ENCODE peak calls at places on chromosome 14, in eight cellular contexts. One of them, this sample, is unnamed.

GRCh38 chr14:81219210-81219820 is 1.4 kb downstream of the GTF2A1 start:
- DNase-seq in right cardiac atrium: peak; percentile 93
- DNase-seq in heart left ventricle: peak; percentile 94
- DNase-seq in fibroblast of lung: peak; percentile 97
- DNase-seq in AG04450: peak; percentile 95
- DNase-seq in HepG2: peak; percentile 97
- DNase-seq in neuronal stem cell: peak; percentile 90
- DNase-seq in lung: peak; percentile 93
- DNase-seq in this sample: peak; percentile 92

GRCh38 chr14:69008411-69008810 is 29.3 kb upstream of the ACTN1 start:
- DNase-seq in right cardiac atrium: no peak
- DNase-seq in heart left ventricle: no peak
- DNase-seq in fibroblast of lung: peak; percentile 73
- DNase-seq in AG04450: no peak
- DNase-seq in HepG2: no peak
- DNase-seq in neuronal stem cell: no peak
- DNase-seq in lung: no peak
- DNase-seq in this sample: no peak

GRCh38 chr14:105495990-105496830 is 5.2 kb downstream of the TEDC1 start:
- DNase-seq in right cardiac atrium: peak; percentile 53
- DNase-seq in heart left ventricle: no peak
- DNase-seq in fibroblast of lung: no peak
- DNase-seq in AG04450: no peak
- DNase-seq in HepG2: peak; percentile 85
- DNase-seq in neuronal stem cell: no peak
- DNase-seq in lung: no peak
- DNase-seq in this sample: peak; percentile 42

GRCh38 chr14:82528011-82528410 is 994.4 kb upstream of the SEL1L start:
- DNase-seq in right cardiac atrium: no peak
- DNase-seq in heart left ventricle: no peak
- DNase-seq in fibroblast of lung: no peak
- DNase-seq in AG04450: no peak
- DNase-seq in HepG2: no peak
- DNase-seq in neuronal stem cell: no peak
- DNase-seq in lung: no peak
- DNase-seq in this sample: no peak

GRCh38 chr14:61588419-61588901 is 106.9 kb upstream of the HIF1A start:
- DNase-seq in right cardiac atrium: no peak
- DNase-seq in heart left ventricle: no peak
- DNase-seq in fibroblast of lung: peak; percentile 71
- DNase-seq in AG04450: no peak
- DNase-seq in HepG2: no peak
- DNase-seq in neuronal stem cell: no peak
- DNase-seq in lung: no peak
- DNase-seq in this sample: no peak

GRCh38 chr14:39376671-39377403 is 55.4 kb downstream of the FBXO33 start:
- DNase-seq in right cardiac atrium: no peak
- DNase-seq in heart left ventricle: no peak
- DNase-seq in fibroblast of lung: peak; percentile 57
- DNase-seq in AG04450: no peak
- DNase-seq in HepG2: peak; percentile 48
- DNase-seq in neuronal stem cell: no peak
- DNase-seq in lung: no peak
- DNase-seq in this sample: no peak

GRCh38 chr14:42002139-42002538 is 395.5 kb downstream of the LRFN5 start:
- DNase-seq in right cardiac atrium: no peak
- DNase-seq in heart left ventricle: no peak
- DNase-seq in fibroblast of lung: peak; percentile 48
- DNase-seq in AG04450: peak; percentile 2
- DNase-seq in HepG2: no peak
- DNase-seq in neuronal stem cell: no peak
- DNase-seq in lung: no peak
- DNase-seq in this sample: no peak

GRCh38 chr14:56115471-56115870 is 2.7 kb upstream of the PELI2 start:
- DNase-seq in right cardiac atrium: no peak
- DNase-seq in heart left ventricle: no peak
- DNase-seq in fibroblast of lung: no peak
- DNase-seq in AG04450: no peak
- DNase-seq in HepG2: no peak
- DNase-seq in neuronal stem cell: no peak
- DNase-seq in lung: no peak
- DNase-seq in this sample: no peak

GRCh38 chr14:26917086-26917485 is 319.3 kb upstream of the NOVA1 start:
- DNase-seq in right cardiac atrium: no peak
- DNase-seq in heart left ventricle: no peak
- DNase-seq in fibroblast of lung: peak; percentile 28
- DNase-seq in AG04450: no peak
- DNase-seq in HepG2: peak; percentile 28
- DNase-seq in neuronal stem cell: no peak
- DNase-seq in lung: no peak
- DNase-seq in this sample: no peak

GRCh38 chr14:85536835-85537195 is 6.9 kb downstream of the FLRT2 start:
- DNase-seq in right cardiac atrium: no peak
- DNase-seq in heart left ventricle: no peak
- DNase-seq in fibroblast of lung: no peak
- DNase-seq in AG04450: no peak
- DNase-seq in HepG2: no peak
- DNase-seq in neuronal stem cell: no peak
- DNase-seq in lung: no peak
- DNase-seq in this sample: no peak

GRCh38 chr14:93369393-93370266 is 22.6 kb downstream of the COX8C start:
- DNase-seq in right cardiac atrium: no peak
- DNase-seq in heart left ventricle: no peak
- DNase-seq in fibroblast of lung: no peak
- DNase-seq in AG04450: no peak
- DNase-seq in HepG2: no peak
- DNase-seq in neuronal stem cell: no peak
- DNase-seq in lung: no peak
- DNase-seq in this sample: no peak

GRCh38 chr14:99415496-99416281 is 65.0 kb downstream of the SETD3 start:
- DNase-seq in right cardiac atrium: no peak
- DNase-seq in heart left ventricle: peak; percentile 46
- DNase-seq in fibroblast of lung: peak; percentile 72
- DNase-seq in AG04450: peak; percentile 48
- DNase-seq in HepG2: peak; percentile 82
- DNase-seq in neuronal stem cell: peak; percentile 80
- DNase-seq in lung: peak; percentile 68
- DNase-seq in this sample: no peak

GRCh38 chr14:89654998-89655397 is 238.0 kb upstream of the FOXN3 start:
- DNase-seq in right cardiac atrium: no peak
- DNase-seq in heart left ventricle: no peak
- DNase-seq in fibroblast of lung: peak; percentile 29
- DNase-seq in AG04450: no peak
- DNase-seq in HepG2: no peak
- DNase-seq in neuronal stem cell: no peak
- DNase-seq in lung: no peak
- DNase-seq in this sample: no peak

GRCh38 chr14:101916816-101917412 is 47.5 kb upstream of the DYNC1H1 start:
- DNase-seq in right cardiac atrium: no peak
- DNase-seq in heart left ventricle: no peak
- DNase-seq in fibroblast of lung: no peak
- DNase-seq in AG04450: no peak
- DNase-seq in HepG2: no peak
- DNase-seq in neuronal stem cell: no peak
- DNase-seq in lung: no peak
- DNase-seq in this sample: no peak

GRCh38 chr14:68392393-68393085 is 400.3 kb downstream of the ZFP36L1 start:
- DNase-seq in right cardiac atrium: peak; percentile 79
- DNase-seq in heart left ventricle: peak; percentile 62
- DNase-seq in fibroblast of lung: no peak
- DNase-seq in AG04450: no peak
- DNase-seq in HepG2: peak; percentile 13
- DNase-seq in neuronal stem cell: peak; percentile 21
- DNase-seq in lung: peak; percentile 55
- DNase-seq in this sample: peak; percentile 37

GRCh38 chr14:25111061-25111601 is 61.2 kb upstream of the STXBP6 start:
- DNase-seq in right cardiac atrium: no peak
- DNase-seq in heart left ventricle: peak; percentile 36
- DNase-seq in fibroblast of lung: peak; percentile 99
- DNase-seq in AG04450: no peak
- DNase-seq in HepG2: peak; percentile 56
- DNase-seq in neuronal stem cell: no peak
- DNase-seq in lung: no peak
- DNase-seq in this sample: no peak

GRCh38 chr14:85764809-85765208 is 234.9 kb downstream of the FLRT2 start:
- DNase-seq in right cardiac atrium: no peak
- DNase-seq in heart left ventricle: no peak
- DNase-seq in fibroblast of lung: peak; percentile 22
- DNase-seq in AG04450: no peak
- DNase-seq in HepG2: no peak
- DNase-seq in neuronal stem cell: no peak
- DNase-seq in lung: no peak
- DNase-seq in this sample: no peak

DNA sequence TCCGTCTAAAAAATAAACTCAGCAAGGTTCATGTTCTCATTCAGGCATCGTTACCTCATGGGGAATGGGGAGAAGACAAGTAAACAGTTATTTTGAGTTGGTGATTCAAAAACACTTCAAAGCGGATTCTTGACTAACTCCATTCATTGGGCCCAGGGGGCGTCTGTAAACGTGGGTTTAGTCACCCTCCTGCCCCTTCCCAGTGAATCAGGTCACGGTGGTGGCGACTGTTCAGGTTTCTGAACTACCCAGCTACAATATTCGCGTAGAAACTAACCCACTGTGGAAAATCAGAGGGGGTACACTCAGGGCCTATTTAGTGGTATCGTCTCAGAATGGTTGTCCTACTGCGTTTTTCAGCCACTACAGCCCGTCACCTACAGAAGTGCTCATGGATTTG is 15.2 kb downstream of the OR6S1 start:
- DNase-seq in right cardiac atrium: no peak
- DNase-seq in heart left ventricle: no peak
- DNase-seq in fibroblast of lung: no peak
- DNase-seq in AG04450: no peak
- DNase-seq in HepG2: no peak
- DNase-seq in neuronal stem cell: no peak
- DNase-seq in lung: no peak
- DNase-seq in this sample: no peak
- H3K4me3 ChIP-seq in right cardiac atrium: no peak overlapping the region
- H3K4me3 ChIP-seq in heart left ventricle: peak overlapping the region; percentile 36
- H3K4me3 ChIP-seq in fibroblast of lung: peak overlapping the region; percentile 23
- H3K4me3 ChIP-seq in AG04450: peak overlapping the region; percentile 42
- H3K4me3 ChIP-seq in HepG2: no peak overlapping the region
- H3K4me3 ChIP-seq in neuronal stem cell: peak overlapping the region; percentile 38
- H3K4me3 ChIP-seq in lung: no peak overlapping the region
- H3K4me3 ChIP-seq in this sample: no peak overlapping the region

DNA sequence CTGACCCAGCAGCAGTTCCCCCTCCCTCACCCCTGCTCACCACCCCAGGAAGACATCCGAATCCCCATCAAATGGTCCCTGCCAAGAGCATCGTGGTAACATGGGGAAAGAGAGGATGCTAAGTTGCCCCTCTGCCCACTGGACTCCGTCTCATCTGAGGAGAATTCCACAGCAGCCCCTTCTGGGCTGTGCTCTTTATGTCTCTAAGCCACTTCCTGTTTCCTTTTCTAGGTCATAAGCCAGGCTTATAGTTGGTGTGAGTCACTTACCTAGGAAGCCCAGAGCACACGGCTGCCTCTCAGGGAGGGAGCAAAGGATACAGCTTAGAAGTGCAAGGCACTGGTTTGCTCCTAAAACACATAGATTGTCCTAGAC is 76.0 kb downstream of the VCPKMT start:
- DNase-seq in right cardiac atrium: no peak
- DNase-seq in heart left ventricle: no peak
- DNase-seq in fibroblast of lung: peak; percentile 86
- DNase-seq in AG04450: peak; percentile 47
- DNase-seq in HepG2: peak; percentile 39
- DNase-seq in neuronal stem cell: no peak
- DNase-seq in lung: no peak
- DNase-seq in this sample: no peak
- H3K27ac ChIP-seq in right cardiac atrium: peak overlapping the region; percentile 35
- H3K27ac ChIP-seq in heart left ventricle: peak overlapping the region; percentile 30
- H3K27ac ChIP-seq in fibroblast of lung: peak overlapping the region; percentile 91
- H3K27ac ChIP-seq in AG04450: peak overlapping the region; percentile 63
- H3K27ac ChIP-seq in HepG2: no peak overlapping the region
- H3K27ac ChIP-seq in neuronal stem cell: no peak overlapping the region
- H3K27ac ChIP-seq in lung: peak overlapping the region; percentile 62
- H3K27ac ChIP-seq in this sample: no peak overlapping the region

DNA sequence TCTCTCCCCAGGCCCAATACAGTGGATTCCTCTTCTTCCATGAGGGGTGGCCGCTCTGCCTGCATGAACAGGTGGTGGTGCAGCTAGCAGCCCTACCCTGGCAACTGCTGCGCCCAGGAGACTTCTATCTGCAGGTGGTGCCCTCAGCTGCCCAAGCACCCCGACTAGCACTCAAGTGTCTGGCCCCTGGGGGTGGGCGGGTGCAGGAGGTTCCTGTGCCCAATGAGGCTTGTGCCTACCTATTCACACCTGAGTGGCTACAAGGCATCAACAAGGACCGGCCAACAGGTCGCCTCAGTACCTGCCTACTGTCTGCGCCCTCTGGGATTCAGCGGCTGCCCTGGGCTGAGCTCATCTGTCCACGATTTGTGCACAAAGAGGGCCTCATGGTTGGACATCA is 3.8 kb downstream of the ARHGEF40 start:
- DNase-seq in right cardiac atrium: no peak
- DNase-seq in heart left ventricle: no peak
- DNase-seq in fibroblast of lung: no peak
- DNase-seq in AG04450: no peak
- DNase-seq in HepG2: no peak
- DNase-seq in neuronal stem cell: no peak
- DNase-seq in lung: no peak
- DNase-seq in this sample: no peak
- H3K4me3 ChIP-seq in right cardiac atrium: no peak overlapping the region
- H3K4me3 ChIP-seq in heart left ventricle: no peak overlapping the region
- H3K4me3 ChIP-seq in fibroblast of lung: no peak overlapping the region
- H3K4me3 ChIP-seq in AG04450: no peak overlapping the region
- H3K4me3 ChIP-seq in HepG2: no peak overlapping the region
- H3K4me3 ChIP-seq in neuronal stem cell: no peak overlapping the region
- H3K4me3 ChIP-seq in lung: no peak overlapping the region
- H3K4me3 ChIP-seq in this sample: no peak overlapping the region

GRCh38 chr14:51093371-51094281 is 1.3 kb downstream of the TRIM9 start:
- DNase-seq in right cardiac atrium: peak; percentile 66
- DNase-seq in heart left ventricle: no peak
- DNase-seq in fibroblast of lung: peak; percentile 20
- DNase-seq in AG04450: no peak
- DNase-seq in HepG2: no peak
- DNase-seq in neuronal stem cell: peak; percentile 36
- DNase-seq in lung: no peak
- DNase-seq in this sample: peak; percentile 89

GRCh38 chr14:51095854-51096823 is 1.2 kb upstream of the TRIM9 start:
- DNase-seq in right cardiac atrium: peak; percentile 47
- DNase-seq in heart left ventricle: no peak
- DNase-seq in fibroblast of lung: peak; percentile 59
- DNase-seq in AG04450: no peak
- DNase-seq in HepG2: no peak
- DNase-seq in neuronal stem cell: peak; percentile 8
- DNase-seq in lung: no peak
- DNase-seq in this sample: peak; percentile 80

GRCh38 chr14:51094282-51094821 is 553 bp downstream of the TRIM9 start:
- DNase-seq in right cardiac atrium: peak; percentile 64
- DNase-seq in heart left ventricle: no peak
- DNase-seq in fibroblast of lung: peak; percentile 7
- DNase-seq in AG04450: no peak
- DNase-seq in HepG2: no peak
- DNase-seq in neuronal stem cell: peak; percentile 26
- DNase-seq in lung: no peak
- DNase-seq in this sample: peak; percentile 26

GRCh38 chr14:51096870-51097269 is 2.0 kb upstream of the TRIM9 start:
- DNase-seq in right cardiac atrium: no peak
- DNase-seq in heart left ventricle: no peak
- DNase-seq in fibroblast of lung: no peak
- DNase-seq in AG04450: no peak
- DNase-seq in HepG2: no peak
- DNase-seq in neuronal stem cell: no peak
- DNase-seq in lung: no peak
- DNase-seq in this sample: no peak

GRCh38 chr14:51094901-51095853 is at the start of gene TRIM9:
- DNase-seq in right cardiac atrium: peak; percentile 96
- DNase-seq in heart left ventricle: peak; percentile 89
- DNase-seq in fibroblast of lung: peak; percentile 97
- DNase-seq in AG04450: peak; percentile 81
- DNase-seq in HepG2: peak; percentile 81
- DNase-seq in neuronal stem cell: peak; percentile 98
- DNase-seq in lung: peak; percentile 92
- DNase-seq in this sample: peak; percentile 99
- H3K27ac ChIP-seq in right cardiac atrium: peak within 1 kb of the TSS; percentile 5
- H3K27ac ChIP-seq in heart left ventricle: peak within 1 kb of the TSS; percentile 82
- H3K27ac ChIP-seq in fibroblast of lung: no peak within 1 kb of the TSS
- H3K27ac ChIP-seq in AG04450: no peak within 1 kb of the TSS
- H3K27ac ChIP-seq in HepG2: no peak within 1 kb of the TSS
- H3K27ac ChIP-seq in neuronal stem cell: peak within 1 kb of the TSS; percentile 85
- H3K27ac ChIP-seq in lung: peak within 1 kb of the TSS; percentile 15
- H3K27ac ChIP-seq in this sample: peak within 1 kb of the TSS; percentile 98

This sample was measured in dorsolateral prefrontal cortex.